ENCODE peak calls at places on chromosomes 6 and 20, in nine cellular contexts. C is prostate gland, H is transverse colon, R is breast epithelium, X is sigmoid colon, O is stomach, E is endothelial cell of umbilical vein, A is upper lobe of left lung, G is esophagus muscularis mucosa. S is an unnamed sample.

GRCh38 chr6:136641166-136641565 is 90.9 kb upstream of the MAP7 start:
- DNase-seq in O (no peak), E (no peak), C (no peak), G (no peak), A (no peak), R (no peak), X (no peak), H (no peak), S (no peak)

GRCh38 chr20:4136078-4136966 is 121.0 kb upstream of the RNF24 start:
- DNase-seq in R (no peak), G (no peak), C (no peak), E (no peak), X (no peak), A (peak; percentile 36), O (no peak), H (no peak), S (no peak)

GRCh38 chr6:20817806-20818320 is 283.6 kb downstream of the CDKAL1 start:
- DNase-seq in H (no peak), G (no peak), A (no peak), E (no peak), R (no peak), C (no peak), O (no peak), X (no peak), S (no peak)

GRCh38 chr6:22569281-22570184 is at the start of gene HDGFL1:
- DNase-seq in C (no peak), A (peak; percentile 77), G (no peak), H (no peak), R (no peak), X (no peak), E (no peak), O (no peak), S (no peak)

GRCh38 chr20:36865076-36865860 is 10.7 kb upstream of the TLDC2 start:
- DNase-seq in X (no peak), H (no peak), G (no peak), C (no peak), O (no peak), R (no peak), A (no peak), E (no peak), S (peak; percentile 67)

GRCh38 chr6:37680668-37681067 is 17.0 kb downstream of the MDGA1 start:
- DNase-seq in C (no peak), E (no peak), H (no peak), A (peak; percentile 73), O (no peak), R (no peak), X (no peak), G (no peak), S (no peak)

GRCh38 chr6:156689656-156690055 is 87.5 kb upstream of the ARID1B start:
- DNase-seq in O (no peak), H (no peak), E (no peak), G (no peak), R (no peak), C (no peak), X (no peak), A (no peak), S (no peak)

GRCh38 chr6:85041376-85041775 is 277.0 kb upstream of the TBX18 start:
- DNase-seq in E (peak; percentile 86), O (no peak), C (no peak), A (no peak), G (no peak), X (no peak), H (no peak), R (no peak), S (no peak)

GRCh38 chr6:158910484-158911075 is 89.4 kb downstream of the RSPH3 start:
- DNase-seq in H (no peak), X (no peak), G (no peak), A (no peak), E (no peak), R (no peak), C (peak; percentile 79), O (peak; percentile 57), S (no peak)

GRCh38 chr6:14396826-14397517 is 279.4 kb downstream of the CD83 start:
- DNase-seq in X (no peak), C (no peak), G (peak; percentile 42), O (peak; percentile 27), E (no peak), A (peak; percentile 66), H (peak; percentile 26), R (no peak), S (no peak)

GRCh38 chr6:116059713-116060571 is 749 bp downstream of the FRK start:
- DNase-seq in A (no peak), H (peak; percentile 47), G (no peak), C (peak; percentile 36), E (no peak), R (no peak), X (no peak), O (peak; percentile 44), S (no peak)

GRCh38 chr6:132797975-132798819 is at the start of gene SLC18B1:
- DNase-seq in A (peak; percentile 92), O (peak; percentile 60), H (peak; percentile 68), C (peak; percentile 51), E (peak; percentile 60), G (peak; percentile 92), X (peak; percentile 79), R (no peak), S (peak; percentile 87)

GRCh38 chr6:36633915-36634314 is 39.8 kb downstream of the SRSF3 start:
- DNase-seq in R (peak; percentile 80), G (no peak), X (no peak), C (peak; percentile 80), H (peak; percentile 80), A (no peak), O (peak; percentile 94), E (peak; percentile 87), S (no peak)

GRCh38 chr6:93282521-93283031 is 136.8 kb downstream of the EPHA7 start:
- DNase-seq in A (peak; percentile 61), X (peak; percentile 56), H (no peak), R (no peak), O (no peak), E (no peak), C (no peak), G (no peak), S (peak; percentile 44)

GRCh38 chr6:113591896-113592827 is 265.0 kb upstream of the MARCKS start:
- DNase-seq in O (no peak), A (no peak), R (no peak), G (no peak), H (peak; percentile 49), X (no peak), E (peak; percentile 78), C (peak; percentile 66), S (no peak)

DNA sequence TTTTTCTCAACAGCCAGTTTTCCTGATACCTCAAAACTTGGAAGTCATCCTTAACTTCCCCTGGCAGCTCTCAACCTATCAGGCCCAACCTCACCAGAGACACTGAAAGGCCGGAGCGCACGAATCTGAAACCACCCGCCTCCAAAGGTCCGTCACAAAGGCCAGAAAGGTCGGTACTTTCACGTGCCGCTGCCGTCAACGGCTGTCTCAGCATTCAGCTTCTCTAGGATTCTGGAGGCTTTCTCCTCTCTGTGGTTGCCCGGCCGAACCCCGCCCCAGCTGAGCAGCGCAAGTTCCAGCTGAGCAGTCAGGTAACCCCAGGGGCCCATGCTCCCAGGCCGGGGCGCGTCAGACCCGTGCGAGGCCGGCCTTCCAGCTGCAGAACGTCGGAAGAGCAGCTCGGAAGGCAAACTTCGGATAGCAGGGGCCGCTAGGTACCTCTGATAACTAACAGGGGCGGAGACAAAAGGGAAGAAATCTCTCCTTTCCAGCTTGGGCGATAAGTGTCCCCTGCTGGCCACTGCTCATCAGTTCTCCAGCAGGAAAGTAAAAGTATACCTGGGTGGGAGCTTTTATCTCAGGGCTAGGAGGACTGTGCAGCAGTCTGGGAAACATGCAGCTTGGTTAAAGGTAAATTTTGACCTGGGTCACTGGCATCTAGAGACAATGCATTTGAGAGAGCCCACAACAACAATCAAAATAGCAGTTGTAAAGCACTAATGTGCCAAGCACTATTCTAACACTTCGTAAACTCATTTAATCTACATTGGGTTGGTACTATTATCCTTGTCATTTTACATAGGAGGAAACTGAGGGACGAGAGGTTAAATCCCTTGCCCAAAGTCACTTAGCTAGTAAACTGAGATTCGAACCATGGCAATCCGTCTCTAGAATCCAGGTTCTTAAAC is 16.1 kb downstream of the ZSCAN12 start:
- DNase-seq in H (peak; percentile 92), C (peak; percentile 76), G (peak; percentile 96), O (peak; percentile 88), R (peak; percentile 87), E (peak; percentile 93), X (peak; percentile 94), A (peak; percentile 91), S (peak; percentile 90)
- TF ChIP-seq POLR2A in H (peak; percentile 50), C (no peak), G (no peak), O (no peak), R (no peak), E (no peak), X (no peak), A (no peak), S (no peak)

DNA sequence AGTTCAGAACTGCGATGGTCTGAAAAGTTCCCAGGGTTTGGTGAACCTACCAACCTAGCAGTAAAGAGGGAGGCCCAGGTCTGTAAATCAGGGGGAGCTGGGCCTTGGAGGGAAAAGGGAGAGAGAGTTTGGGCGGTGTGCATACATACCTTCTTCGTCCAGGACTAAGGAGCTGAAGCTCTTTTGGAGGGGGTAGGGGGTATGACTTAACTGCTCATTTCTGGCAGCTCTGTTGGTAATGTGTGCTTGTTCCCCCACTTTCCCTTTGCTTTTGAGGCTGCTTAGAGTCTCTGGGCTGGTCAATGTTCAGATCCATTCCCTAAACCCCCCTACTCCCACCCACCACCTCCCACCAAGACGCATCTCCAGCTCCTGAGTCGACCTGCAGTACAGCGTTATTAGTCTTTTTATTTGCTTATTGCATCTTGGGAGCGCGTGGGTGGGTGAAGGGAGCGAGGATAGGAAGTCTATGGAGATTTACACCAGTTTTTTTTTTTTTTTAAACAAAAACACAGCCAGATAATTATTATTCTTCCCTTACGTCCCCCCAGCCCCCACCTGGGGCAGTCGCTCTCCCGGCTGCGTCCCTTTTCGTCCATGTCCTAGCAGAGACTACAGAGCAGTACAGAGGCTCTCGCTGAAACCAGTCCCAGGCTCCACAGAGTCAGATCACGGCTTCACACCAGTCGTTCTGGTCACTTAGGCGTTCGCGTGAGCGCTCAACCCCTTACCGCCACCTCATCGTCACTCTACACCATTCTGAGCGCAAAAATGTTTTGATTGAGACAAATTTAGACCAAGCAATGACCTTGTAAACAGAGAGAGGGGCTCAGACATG is 894 bp upstream of the PRRT1 start:
- DNase-seq in A (peak; percentile 30), H (no peak), E (peak; percentile 30), R (no peak), G (no peak), O (peak; percentile 28), C (no peak), X (no peak), S (no peak)
- TF ChIP-seq POLR2AphosphoS5 in A (no peak), H (no peak), E (no peak), R (no peak), G (no peak), O (no peak), C (no peak), X (peak; percentile 37), S (no peak)

GRCh38 chr6:4023240-4023639 is 55.7 kb downstream of the FAM217A start:
- DNase-seq in G (no peak), X (no peak), C (no peak), H (no peak), O (no peak), R (no peak), E (no peak), A (no peak), S (no peak)
- H3K4me3 ChIP-seq in G (no peak overlapping the region), X (no peak overlapping the region), C (no peak overlapping the region), H (no peak overlapping the region), O (no peak overlapping the region), R (peak overlapping the region; percentile 70), E (peak overlapping the region; percentile 98), A (no peak overlapping the region), S (peak overlapping the region; percentile 89)

DNA sequence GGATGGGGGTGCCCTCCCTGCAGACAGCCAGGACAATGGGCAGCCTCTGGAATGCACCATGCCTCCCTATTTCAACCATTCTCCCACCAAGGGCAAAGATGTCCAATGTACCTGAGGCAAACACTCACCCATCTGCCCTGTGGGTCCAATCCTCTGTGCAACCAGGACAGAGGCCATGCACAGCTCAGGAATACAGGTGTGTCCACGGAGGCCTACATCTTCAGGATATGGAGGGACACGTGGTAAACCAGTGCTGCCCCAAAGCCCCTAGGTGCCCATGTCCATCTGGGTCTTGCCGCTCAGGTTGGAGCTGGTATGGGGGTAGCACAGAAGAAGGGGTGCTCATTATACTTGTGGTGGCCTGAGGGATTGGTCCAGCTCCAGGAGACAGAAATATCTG is 20.4 kb upstream of the TAF8 start:
- DNase-seq in A (no peak), H (no peak), R (no peak), X (no peak), C (no peak), O (no peak), G (no peak), E (no peak), S (no peak)
- TF ChIP-seq POLR2A in A (no peak), H (no peak), R (no peak), X (no peak), C (no peak), O (no peak), G (no peak), E (no peak), S (no peak)